ENCODE peak calls at places on chromosomes 7 and 10, in ten cellular contexts. V is IMR-90, Y is fibroblast of lung, D is GM12878, C is right lobe of liver, F is breast epithelium, E is A549, K is heart right ventricle, N is lower lobe of right lung, R is cardiac fibroblast. B is an unnamed sample.

GRCh38 chr10:112262556-112262955 is 20.6 kb upstream of the TECTB start:
- DNase-seq in V (peak), Y (peak), D (no peak), C (no peak), F (no peak), E (no peak), K (no peak), N (no peak), R (no peak), B (no peak)

GRCh38 chr10:130889240-130889639 is 422.3 kb downstream of the TCERG1L start:
- DNase-seq in V (no peak), Y (no peak), D (no peak), C (no peak), F (no peak), E (no peak), K (no peak), N (no peak), R (no peak), B (no peak)

GRCh38 chr10:119421887-119422684 is 120.4 kb downstream of the RGS10 start:
- DNase-seq in V (peak), Y (peak), D (no peak), C (no peak), F (no peak), E (no peak), K (peak), N (no peak), R (peak), B (no peak)

GRCh38 chr10:132187421-132188138 is 832 bp downstream of the DPYSL4 start:
- DNase-seq in V (no peak), Y (no peak), D (no peak), C (no peak), F (no peak), E (no peak), K (no peak), N (no peak), R (no peak), B (no peak)

GRCh38 chr10:123852411-123852951 is 39.1 kb downstream of the CPXM2 start:
- DNase-seq in V (no peak), Y (no peak), D (no peak), C (no peak), F (no peak), E (no peak), K (no peak), N (no peak), R (no peak), B (no peak)

GRCh38 chr7:78296036-78296435 is 497.5 kb downstream of the PHTF2 start:
- DNase-seq in V (peak), Y (peak), D (no peak), C (no peak), F (no peak), E (no peak), K (no peak), N (no peak), R (no peak), B (no peak)

GRCh38 chr10:124164252-124164651 is 70.9 kb upstream of the CHST15 start:
- DNase-seq in V (no peak), Y (peak), D (no peak), C (no peak), F (no peak), E (no peak), K (no peak), N (no peak), R (peak), B (no peak)

GRCh38 chr7:30475580-30475979 is 3.0 kb downstream of the NOD1 start:
- DNase-seq in V (no peak), Y (peak), D (no peak), C (no peak), F (no peak), E (no peak), K (no peak), N (no peak), R (no peak), B (peak)

GRCh38 chr7:134197342-134197741 is 70.2 kb downstream of the LRGUK start:
- DNase-seq in V (no peak), Y (no peak), D (no peak), C (no peak), F (no peak), E (no peak), K (no peak), N (no peak), R (no peak), B (no peak)

GRCh38 chr7:111096997-111097396 is 6.1 kb downstream of the LRRN3 start:
- DNase-seq in V (no peak), Y (no peak), D (no peak), C (no peak), F (no peak), E (no peak), K (no peak), N (no peak), R (no peak), B (no peak)

GRCh38 chr10:59362184-59362966 is at the start of gene FAM13C:
- DNase-seq in V (peak), Y (peak), D (no peak), C (peak), F (peak), E (peak), K (peak), N (peak), R (peak), B (peak)

GRCh38 chr7:11415101-11415500 is 416.9 kb downstream of the THSD7A start:
- DNase-seq in V (no peak), Y (no peak), D (no peak), C (no peak), F (no peak), E (no peak), K (no peak), N (no peak), R (no peak), B (no peak)

GRCh38 chr10:48608279-48608681 is 3.4 kb upstream of the ARHGAP22 start:
- DNase-seq in V (no peak), Y (no peak), D (peak), C (no peak), F (no peak), E (peak), K (no peak), N (no peak), R (peak), B (peak)

GRCh38 chr10:73953665-73954064 is 42.7 kb downstream of the PLAU start:
- DNase-seq in V (no peak), Y (peak), D (no peak), C (no peak), F (no peak), E (no peak), K (no peak), N (no peak), R (peak), B (no peak)

GRCh38 chr7:41207141-41207540 is 495.7 kb downstream of the INHBA start:
- DNase-seq in V (no peak), Y (no peak), D (no peak), C (no peak), F (no peak), E (no peak), K (no peak), N (no peak), R (no peak), B (no peak)

GRCh38 chr10:13684252-13684791 is 97.6 kb downstream of the PRPF18 start:
- DNase-seq in V (peak), Y (peak), D (no peak), C (peak), F (no peak), E (no peak), K (peak), N (peak), R (peak), B (no peak)

GRCh38 chr10:110636932-110637557 is 7.1 kb upstream of the RBM20 start:
- DNase-seq in V (no peak), Y (no peak), D (no peak), C (no peak), F (no peak), E (no peak), K (peak), N (no peak), R (no peak), B (no peak)

GRCh38 chr10:84783386-84783785 is 455.0 kb downstream of the CCSER2 start:
- DNase-seq in V (no peak), Y (peak), D (no peak), C (no peak), F (no peak), E (peak), K (no peak), N (no peak), R (peak), B (peak)

GRCh38 chr7:27549621-27550020 is 113.1 kb downstream of the HIBADH start:
- DNase-seq in V (no peak), Y (no peak), D (no peak), C (no peak), F (no peak), E (no peak), K (no peak), N (no peak), R (no peak), B (no peak)

GRCh38 chr10:12499587-12499986 is 150.2 kb downstream of the CAMK1D start:
- DNase-seq in V (no peak), Y (no peak), D (no peak), C (no peak), F (no peak), E (no peak), K (no peak), N (no peak), R (no peak), B (no peak)

GRCh38 chr7:4851459-4852422 is 10.1 kb downstream of the PAPOLB start:
- DNase-seq in V (no peak), Y (peak), D (no peak), C (no peak), F (no peak), E (no peak), K (no peak), N (no peak), R (no peak), B (no peak)

GRCh38 chr7:39458346-39458745 is 107.9 kb upstream of the YAE1 start:
- DNase-seq in V (no peak), Y (no peak), D (no peak), C (no peak), F (no peak), E (no peak), K (no peak), N (no peak), R (no peak), B (no peak)

GRCh38 chr7:31687024-31687423 is at the start of gene PPP1R17:
- DNase-seq in V (no peak), Y (peak), D (no peak), C (no peak), F (no peak), E (no peak), K (peak), N (no peak), R (no peak), B (no peak)

GRCh38 chr7:81402227-81402626 is 367.6 kb downstream of the HGF start:
- DNase-seq in V (no peak), Y (peak), D (no peak), C (no peak), F (no peak), E (no peak), K (no peak), N (no peak), R (peak), B (no peak)

GRCh38 chr10:7027913-7028808 is 382.7 kb downstream of the SFMBT2 start:
- DNase-seq in V (peak), Y (peak), D (no peak), C (no peak), F (no peak), E (no peak), K (no peak), N (no peak), R (peak), B (peak)

GRCh38 chr10:77899080-77899477 is 27.5 kb downstream of the DLG5 start:
- DNase-seq in V (peak), Y (peak), D (no peak), C (no peak), F (peak), E (peak), K (no peak), N (peak), R (peak), B (no peak)

GRCh38 chr10:48589266-48589665 is 15.6 kb downstream of the ARHGAP22 start:
- DNase-seq in V (peak), Y (peak), D (no peak), C (no peak), F (no peak), E (no peak), K (no peak), N (no peak), R (peak), B (no peak)

GRCh38 chr10:131743190-131744151 is 157.3 kb upstream of the PPP2R2D start:
- DNase-seq in V (no peak), Y (no peak), D (peak), C (no peak), F (no peak), E (no peak), K (no peak), N (no peak), R (no peak), B (peak)

GRCh38 chr10:14586901-14587300 is 187.8 kb downstream of the FAM107B start:
- DNase-seq in V (no peak), Y (no peak), D (no peak), C (peak), F (no peak), E (no peak), K (no peak), N (no peak), R (no peak), B (no peak)

GRCh38 chr10:117217196-117217761 is 20.0 kb downstream of the KCNK18 start:
- DNase-seq in V (no peak), Y (peak), D (no peak), C (no peak), F (no peak), E (peak), K (no peak), N (no peak), R (peak), B (peak)

GRCh38 chr10:113329121-113329596 is 223.7 kb upstream of the HABP2 start:
- DNase-seq in V (peak), Y (peak), D (no peak), C (no peak), F (no peak), E (peak), K (no peak), N (no peak), R (peak), B (no peak)

DNA sequence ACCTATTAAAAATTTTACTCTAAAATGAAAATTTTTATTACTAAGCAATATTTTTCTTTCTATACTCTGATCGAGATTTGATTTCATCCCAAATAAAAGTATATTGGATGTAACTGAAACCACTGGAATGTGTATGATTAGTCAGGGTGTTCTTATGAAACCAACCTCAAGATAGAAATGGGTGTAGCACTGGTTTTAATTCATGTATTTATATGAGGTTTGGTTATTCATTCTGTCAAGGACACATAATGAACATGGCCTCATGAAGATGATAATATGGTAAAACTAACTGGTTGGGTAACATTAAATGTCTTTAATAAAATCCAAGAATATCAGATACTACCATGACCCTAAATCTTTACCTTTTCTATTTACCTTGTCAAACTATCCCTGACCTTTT is 197.7 kb downstream of the SEMA3A start:
- DNase-seq in V (peak), Y (no peak), D (no peak), C (no peak), F (no peak), E (no peak), K (no peak), N (no peak), R (no peak), B (no peak)
- TF ChIP-seq CTCF in V (no peak), Y (no peak), D (no peak), C (no peak), F (no peak), E (no peak), K (no peak), N (no peak), R (no peak), B (no peak)

DNA sequence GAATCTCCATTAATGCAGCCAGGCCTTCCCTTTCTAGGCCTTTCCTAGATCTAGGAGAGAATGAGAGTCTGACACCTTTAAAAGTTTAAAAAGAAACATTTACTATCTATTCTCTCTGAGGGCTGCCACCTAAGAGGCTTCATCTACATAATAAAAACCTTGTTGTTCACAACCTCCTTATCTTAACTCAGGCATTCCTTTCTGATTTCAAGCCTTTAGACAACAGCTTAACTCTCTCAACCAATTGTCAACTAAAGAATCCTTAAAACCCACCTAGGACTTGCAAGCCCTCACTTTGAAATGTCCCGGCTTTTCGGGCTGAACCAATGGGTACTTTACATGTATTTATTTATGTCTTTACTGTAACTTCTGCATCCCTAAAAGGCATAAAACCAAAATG is 64.3 kb upstream of the RET start:
- DNase-seq in V (no peak), Y (no peak), D (no peak), C (no peak), F (no peak), E (no peak), K (no peak), N (no peak), R (no peak), B (no peak)
- H3K4me3 ChIP-seq in V (no peak), Y (no peak), D (no peak), C (no peak), F (no peak), E (no peak), K (no peak), N (no peak), R (no peak), B (no peak)

GRCh38 chr10:90652519-90652918 is 205.3 kb downstream of the HTR7 start:
- DNase-seq in V (peak), Y (peak), D (no peak), C (no peak), F (no peak), E (peak), K (no peak), N (no peak), R (peak), B (peak)
- TF ChIP-seq CTCF in V (peak), Y (peak), D (peak), C (no peak), F (no peak), E (peak), K (no peak), N (peak), R (peak), B (peak)

GRCh38 chr10:22319559-22320558 is 1.0 kb upstream of the BMI1 start:
- DNase-seq in V (no peak), Y (no peak), D (no peak), C (peak), F (no peak), E (no peak), K (no peak), N (no peak), R (no peak), B (no peak)
- H3K4me3 ChIP-seq in V (peak), Y (peak), D (peak), C (peak), F (peak), E (peak), K (peak), N (peak), R (peak), B (peak)